ENCODE peak calls at places on chromosomes 5 and 9, in nine cellular contexts. One of them, this sample, is unnamed.

GRCh38 chr5:154466671-154467070 is 11.4 kb downstream of the HAND1 start:
- DNase-seq in WERI-Rb-1: no peak
- DNase-seq in astrocyte of the spinal cord: no peak
- DNase-seq in neural progenitor cell: no peak
- DNase-seq in adrenal gland: no peak
- DNase-seq in AG09309: no peak
- DNase-seq in testis: no peak
- DNase-seq in suprapubic skin: no peak
- DNase-seq in psoas muscle: no peak
- DNase-seq in this sample: no peak

GRCh38 chr9:128920381-128921058 is at the start of gene PHYHD1:
- DNase-seq in WERI-Rb-1: peak; percentile 85
- DNase-seq in astrocyte of the spinal cord: peak; percentile 53
- DNase-seq in neural progenitor cell: no peak
- DNase-seq in adrenal gland: peak; percentile 91
- DNase-seq in AG09309: no peak
- DNase-seq in testis: peak; percentile 53
- DNase-seq in suprapubic skin: no peak
- DNase-seq in psoas muscle: peak; percentile 84
- DNase-seq in this sample: peak; percentile 82

GRCh38 chr9:6931913-6932312 is 174.1 kb downstream of the KDM4C start:
- DNase-seq in WERI-Rb-1: no peak
- DNase-seq in astrocyte of the spinal cord: peak; percentile 73
- DNase-seq in neural progenitor cell: no peak
- DNase-seq in adrenal gland: peak; percentile 93
- DNase-seq in AG09309: no peak
- DNase-seq in testis: no peak
- DNase-seq in suprapubic skin: no peak
- DNase-seq in psoas muscle: peak; percentile 64
- DNase-seq in this sample: peak; percentile 91

GRCh38 chr9:124593080-124594058 is 86.2 kb upstream of the NR5A1 start:
- DNase-seq in WERI-Rb-1: peak; percentile 82
- DNase-seq in astrocyte of the spinal cord: no peak
- DNase-seq in neural progenitor cell: peak; percentile 93
- DNase-seq in adrenal gland: no peak
- DNase-seq in AG09309: no peak
- DNase-seq in testis: no peak
- DNase-seq in suprapubic skin: no peak
- DNase-seq in psoas muscle: no peak
- DNase-seq in this sample: peak; percentile 13

GRCh38 chr5:155091063-155091648 is 77.6 kb downstream of the KIF4B start:
- DNase-seq in WERI-Rb-1: no peak
- DNase-seq in astrocyte of the spinal cord: no peak
- DNase-seq in neural progenitor cell: no peak
- DNase-seq in adrenal gland: no peak
- DNase-seq in AG09309: no peak
- DNase-seq in testis: no peak
- DNase-seq in suprapubic skin: no peak
- DNase-seq in psoas muscle: no peak
- DNase-seq in this sample: no peak

GRCh38 chr5:131394128-131394527 is 130.3 kb downstream of the CDC42SE2 start:
- DNase-seq in WERI-Rb-1: no peak
- DNase-seq in astrocyte of the spinal cord: peak; percentile 68
- DNase-seq in neural progenitor cell: no peak
- DNase-seq in adrenal gland: no peak
- DNase-seq in AG09309: peak; percentile 37
- DNase-seq in testis: no peak
- DNase-seq in suprapubic skin: no peak
- DNase-seq in psoas muscle: no peak
- DNase-seq in this sample: peak; percentile 63

GRCh38 chr5:157143127-157143959 is 678 bp upstream of the MED7 start:
- DNase-seq in WERI-Rb-1: peak; percentile 41
- DNase-seq in astrocyte of the spinal cord: peak; percentile 38
- DNase-seq in neural progenitor cell: no peak
- DNase-seq in adrenal gland: peak; percentile 37
- DNase-seq in AG09309: no peak
- DNase-seq in testis: peak; percentile 64
- DNase-seq in suprapubic skin: peak; percentile 83
- DNase-seq in psoas muscle: peak; percentile 59
- DNase-seq in this sample: peak; percentile 46

GRCh38 chr9:130118841-130119520 is 53.2 kb upstream of the NCS1 start:
- DNase-seq in WERI-Rb-1: peak; percentile 91
- DNase-seq in astrocyte of the spinal cord: peak; percentile 74
- DNase-seq in neural progenitor cell: peak; percentile 46
- DNase-seq in adrenal gland: no peak
- DNase-seq in AG09309: no peak
- DNase-seq in testis: no peak
- DNase-seq in suprapubic skin: no peak
- DNase-seq in psoas muscle: no peak
- DNase-seq in this sample: no peak

GRCh38 chr9:116020801-116021200 is 132.8 kb upstream of the PAPPA start:
- DNase-seq in WERI-Rb-1: no peak
- DNase-seq in astrocyte of the spinal cord: no peak
- DNase-seq in neural progenitor cell: no peak
- DNase-seq in adrenal gland: no peak
- DNase-seq in AG09309: no peak
- DNase-seq in testis: no peak
- DNase-seq in suprapubic skin: no peak
- DNase-seq in psoas muscle: no peak
- DNase-seq in this sample: peak; percentile 21

GRCh38 chr9:102779341-102779740 is 215.8 kb upstream of the CYLC2 start:
- DNase-seq in WERI-Rb-1: no peak
- DNase-seq in astrocyte of the spinal cord: peak; percentile 27
- DNase-seq in neural progenitor cell: no peak
- DNase-seq in adrenal gland: no peak
- DNase-seq in AG09309: no peak
- DNase-seq in testis: no peak
- DNase-seq in suprapubic skin: no peak
- DNase-seq in psoas muscle: no peak
- DNase-seq in this sample: peak; percentile 54

GRCh38 chr5:173925449-173926071 is 37.4 kb downstream of the CPEB4 start:
- DNase-seq in WERI-Rb-1: peak; percentile 58
- DNase-seq in astrocyte of the spinal cord: peak; percentile 57
- DNase-seq in neural progenitor cell: peak; percentile 55
- DNase-seq in adrenal gland: no peak
- DNase-seq in AG09309: no peak
- DNase-seq in testis: peak; percentile 54
- DNase-seq in suprapubic skin: no peak
- DNase-seq in psoas muscle: no peak
- DNase-seq in this sample: peak; percentile 61

GRCh38 chr5:149228610-149229297 is 42.9 kb upstream of the AFAP1L1 start:
- DNase-seq in WERI-Rb-1: no peak
- DNase-seq in astrocyte of the spinal cord: peak; percentile 88
- DNase-seq in neural progenitor cell: peak; percentile 62
- DNase-seq in adrenal gland: peak; percentile 72
- DNase-seq in AG09309: peak; percentile 77
- DNase-seq in testis: peak; percentile 48
- DNase-seq in suprapubic skin: no peak
- DNase-seq in psoas muscle: no peak
- DNase-seq in this sample: peak; percentile 95

GRCh38 chr5:124714910-124715309 is 31.5 kb downstream of the ZNF608 start:
- DNase-seq in WERI-Rb-1: no peak
- DNase-seq in astrocyte of the spinal cord: no peak
- DNase-seq in neural progenitor cell: no peak
- DNase-seq in adrenal gland: no peak
- DNase-seq in AG09309: no peak
- DNase-seq in testis: no peak
- DNase-seq in suprapubic skin: no peak
- DNase-seq in psoas muscle: no peak
- DNase-seq in this sample: no peak
- H3K4me3 ChIP-seq in WERI-Rb-1: no peak overlapping the region
- H3K4me3 ChIP-seq in astrocyte of the spinal cord: no peak overlapping the region
- H3K4me3 ChIP-seq in neural progenitor cell: no peak overlapping the region
- H3K4me3 ChIP-seq in adrenal gland: no peak overlapping the region
- H3K4me3 ChIP-seq in AG09309: no peak overlapping the region
- H3K4me3 ChIP-seq in testis: no peak overlapping the region
- H3K4me3 ChIP-seq in suprapubic skin: no peak overlapping the region
- H3K4me3 ChIP-seq in psoas muscle: no peak overlapping the region
- H3K4me3 ChIP-seq in this sample: no peak overlapping the region

GRCh38 chr9:121852241-121852640 is 200.8 kb downstream of the DAB2IP start:
- DNase-seq in WERI-Rb-1: no peak
- DNase-seq in astrocyte of the spinal cord: no peak
- DNase-seq in neural progenitor cell: no peak
- DNase-seq in adrenal gland: no peak
- DNase-seq in AG09309: no peak
- DNase-seq in testis: no peak
- DNase-seq in suprapubic skin: no peak
- DNase-seq in psoas muscle: no peak
- DNase-seq in this sample: no peak

GRCh38 chr9:121851641-121852091 is 200.2 kb downstream of the DAB2IP start:
- DNase-seq in WERI-Rb-1: no peak
- DNase-seq in astrocyte of the spinal cord: no peak
- DNase-seq in neural progenitor cell: no peak
- DNase-seq in adrenal gland: no peak
- DNase-seq in AG09309: no peak
- DNase-seq in testis: peak; percentile 73
- DNase-seq in suprapubic skin: no peak
- DNase-seq in psoas muscle: peak; percentile 63
- DNase-seq in this sample: no peak

GRCh38 chr9:121855476-121855875 is 204.0 kb downstream of the DAB2IP start:
- DNase-seq in WERI-Rb-1: no peak
- DNase-seq in astrocyte of the spinal cord: no peak
- DNase-seq in neural progenitor cell: no peak
- DNase-seq in adrenal gland: no peak
- DNase-seq in AG09309: no peak
- DNase-seq in testis: no peak
- DNase-seq in suprapubic skin: no peak
- DNase-seq in psoas muscle: no peak
- DNase-seq in this sample: no peak

GRCh38 chr9:121852646-121853616 is 201.5 kb downstream of the DAB2IP start:
- DNase-seq in WERI-Rb-1: no peak
- DNase-seq in astrocyte of the spinal cord: no peak
- DNase-seq in neural progenitor cell: no peak
- DNase-seq in adrenal gland: peak; percentile 89
- DNase-seq in AG09309: no peak
- DNase-seq in testis: peak; percentile 96
- DNase-seq in suprapubic skin: no peak
- DNase-seq in psoas muscle: peak; percentile 80
- DNase-seq in this sample: peak; percentile 80

GRCh38 chr9:121853617-121854395 is 202.4 kb downstream of the DAB2IP start:
- DNase-seq in WERI-Rb-1: no peak
- DNase-seq in astrocyte of the spinal cord: no peak
- DNase-seq in neural progenitor cell: no peak
- DNase-seq in adrenal gland: no peak
- DNase-seq in AG09309: no peak
- DNase-seq in testis: peak; percentile 13
- DNase-seq in suprapubic skin: no peak
- DNase-seq in psoas muscle: no peak
- DNase-seq in this sample: no peak
- TF ChIP-seq CTCF in WERI-Rb-1: no peak
- TF ChIP-seq CTCF in astrocyte of the spinal cord: no peak
- TF ChIP-seq CTCF in neural progenitor cell: no peak
- TF ChIP-seq CTCF in adrenal gland: no peak
- TF ChIP-seq CTCF in AG09309: no peak
- TF ChIP-seq CTCF in testis: no peak
- TF ChIP-seq CTCF in suprapubic skin: no peak
- TF ChIP-seq CTCF in psoas muscle: no peak
- TF ChIP-seq CTCF in this sample: no peak

DNA sequence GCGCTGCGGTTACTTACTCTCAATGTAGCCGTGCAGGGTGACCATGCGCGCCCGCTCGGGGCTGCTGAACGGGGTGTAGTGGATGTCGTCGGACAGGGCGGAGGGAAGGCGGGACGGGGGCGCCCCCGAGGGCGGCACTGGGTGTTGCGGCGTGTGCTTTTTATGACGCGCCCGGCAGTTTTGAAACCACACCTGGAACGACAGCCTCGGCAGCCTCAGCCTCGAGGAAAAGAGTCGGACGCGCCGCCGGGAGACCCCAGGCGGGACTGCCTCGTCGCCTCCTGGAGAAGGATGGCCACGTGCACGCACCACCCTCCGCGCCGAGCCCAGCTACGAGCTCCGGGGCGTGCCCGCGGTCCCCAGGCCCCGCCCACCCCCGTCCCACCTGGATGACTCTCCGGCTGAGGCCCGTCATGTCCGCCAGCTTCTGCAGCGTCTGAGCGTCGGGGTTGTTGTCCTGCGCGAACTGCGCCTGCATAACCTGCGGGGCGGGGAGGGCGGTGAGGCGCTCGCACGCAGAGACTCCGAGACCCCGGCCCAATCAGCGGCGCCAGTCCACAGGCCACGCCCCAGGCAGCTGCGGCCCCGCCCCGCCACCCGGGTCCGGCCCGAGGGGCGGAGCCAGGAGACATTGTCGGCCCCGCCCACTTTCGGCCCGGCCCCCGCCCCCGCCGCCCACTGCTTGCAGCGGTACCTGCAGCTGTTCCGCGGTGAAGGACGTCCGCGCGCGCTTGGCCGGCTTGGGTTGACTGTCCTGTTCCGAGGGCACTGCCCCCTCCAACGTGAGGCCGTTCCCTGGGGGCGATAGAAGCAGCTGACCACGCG is 15.0 kb downstream of the LHX6 start:
- DNase-seq in WERI-Rb-1: peak; percentile 89
- DNase-seq in astrocyte of the spinal cord: no peak
- DNase-seq in neural progenitor cell: peak; percentile 93
- DNase-seq in adrenal gland: peak; percentile 37
- DNase-seq in AG09309: no peak
- DNase-seq in testis: peak; percentile 75
- DNase-seq in suprapubic skin: no peak
- DNase-seq in psoas muscle: no peak
- DNase-seq in this sample: peak; percentile 16
- H3K4me3 ChIP-seq in WERI-Rb-1: peak overlapping the region; percentile 44
- H3K4me3 ChIP-seq in astrocyte of the spinal cord: no peak overlapping the region
- H3K4me3 ChIP-seq in neural progenitor cell: peak overlapping the region; percentile 45
- H3K4me3 ChIP-seq in adrenal gland: peak overlapping the region; percentile 8
- H3K4me3 ChIP-seq in AG09309: peak overlapping the region; percentile 12
- H3K4me3 ChIP-seq in testis: peak overlapping the region; percentile 56
- H3K4me3 ChIP-seq in suprapubic skin: peak overlapping the region; percentile 51
- H3K4me3 ChIP-seq in psoas muscle: peak overlapping the region; percentile 61
- H3K4me3 ChIP-seq in this sample: peak overlapping the region; percentile 32

DNA sequence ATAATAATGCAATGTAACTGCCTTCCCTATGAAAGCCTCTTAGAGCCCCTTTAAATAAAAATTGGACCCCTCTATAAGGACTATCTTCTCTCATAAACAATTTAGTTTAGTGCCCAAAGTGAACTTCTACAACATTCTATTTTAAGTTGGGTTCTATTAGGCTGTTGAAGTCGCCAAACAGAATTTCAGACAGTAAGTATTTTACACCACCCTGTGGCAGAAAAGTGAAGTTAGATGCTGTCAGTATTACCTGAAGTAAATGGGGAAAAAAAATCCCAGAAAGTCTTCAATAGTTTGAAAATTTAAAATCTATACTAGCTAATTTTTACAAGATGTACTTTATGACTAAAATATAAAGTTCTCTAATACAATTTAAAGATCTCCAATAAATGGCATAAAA is 29.5 kb downstream of the CAAP1 start:
- DNase-seq in WERI-Rb-1: no peak
- DNase-seq in astrocyte of the spinal cord: peak; percentile 23
- DNase-seq in neural progenitor cell: peak; percentile 7
- DNase-seq in adrenal gland: no peak
- DNase-seq in AG09309: no peak
- DNase-seq in testis: no peak
- DNase-seq in suprapubic skin: no peak
- DNase-seq in psoas muscle: no peak
- DNase-seq in this sample: peak; percentile 32
- TF ChIP-seq CTCF in WERI-Rb-1: no peak
- TF ChIP-seq CTCF in astrocyte of the spinal cord: peak; percentile 45
- TF ChIP-seq CTCF in neural progenitor cell: peak; percentile 51
- TF ChIP-seq CTCF in adrenal gland: peak; percentile 43
- TF ChIP-seq CTCF in AG09309: peak; percentile 26
- TF ChIP-seq CTCF in testis: no peak
- TF ChIP-seq CTCF in suprapubic skin: peak; percentile 16
- TF ChIP-seq CTCF in psoas muscle: peak; percentile 18
- TF ChIP-seq CTCF in this sample: peak; percentile 38

This sample was measured in cardiac fibroblast.